ENCODE peak calls at places on chromosomes 13 and 19, in six cellular contexts. M is renal cortical epithelial cell, U is breast epithelium, X is iPS-NIHi11, H is progenitor cell of endocrine pancreas, V is kidney tubule cell. I is an unnamed sample.

GRCh38 chr19:50823389-50824042 is at the start of gene KLK1:
- DNase-seq in H (no peak), V (no peak), X (no peak), M (no peak), U (no peak), I (no peak)

GRCh38 chr19:49657493-49658138 is 8.0 kb downstream of the IRF3 start:
- DNase-seq in H (no peak), U (no peak), V (no peak), X (peak), M (no peak), I (no peak)

GRCh38 chr13:112181336-112182051 is 114.5 kb downstream of the SOX1 start:
- DNase-seq in V (no peak), X (no peak), M (no peak), H (no peak), U (no peak), I (no peak)

GRCh38 chr13:105541565-105541964 is 993.9 kb downstream of the EFNB2 start:
- DNase-seq in M (no peak), H (no peak), V (no peak), X (no peak), U (no peak), I (no peak)

GRCh38 chr13:54232700-54233099 is 1204.1 kb downstream of the OLFM4 start:
- DNase-seq in V (no peak), U (no peak), X (no peak), H (no peak), M (no peak), I (no peak)

GRCh38 chr19:3064011-3064330 is 1.7 kb upstream of the TLE5 start:
- DNase-seq in H (no peak), U (no peak), X (no peak), V (no peak), M (no peak), I (no peak)

GRCh38 chr19:4014541-4015491 is 7.3 kb downstream of the PIAS4 start:
- DNase-seq in X (peak), H (no peak), U (peak), M (no peak), V (peak), I (no peak)

GRCh38 chr19:5075603-5076002 is 106.7 kb downstream of the KDM4B start:
- DNase-seq in U (no peak), H (no peak), X (no peak), V (no peak), M (no peak), I (no peak)